ENCODE peak calls at places on chromosomes 2 and 18, in five cellular contexts. One of them, this sample, is unnamed.

GRCh38 chr2:2748399-2749205 is 417.5 kb upstream of the MYT1L start:
- DNase-seq in amniotic stem cell: no peak
- DNase-seq in sigmoid colon: no peak
- DNase-seq in brain microvascular endothelial cell: no peak
- DNase-seq in heart left ventricle: no peak
- DNase-seq in this sample: no peak

GRCh38 chr18:6055711-6056110 is 160.4 kb upstream of the TMEM200C start:
- DNase-seq in amniotic stem cell: peak
- DNase-seq in sigmoid colon: no peak
- DNase-seq in brain microvascular endothelial cell: peak
- DNase-seq in heart left ventricle: no peak
- DNase-seq in this sample: no peak

GRCh38 chr18:47118986-47119385 is 31.3 kb downstream of the HDHD2 start:
- DNase-seq in amniotic stem cell: no peak
- DNase-seq in sigmoid colon: no peak
- DNase-seq in brain microvascular endothelial cell: no peak
- DNase-seq in heart left ventricle: no peak
- DNase-seq in this sample: no peak

GRCh38 chr18:62812242-62812641 is 96.9 kb downstream of the PHLPP1 start:
- DNase-seq in amniotic stem cell: no peak
- DNase-seq in sigmoid colon: no peak
- DNase-seq in brain microvascular endothelial cell: peak
- DNase-seq in heart left ventricle: no peak
- DNase-seq in this sample: peak

GRCh38 chr2:129379411-129379810 is 600.1 kb upstream of the RAB6C start:
- DNase-seq in amniotic stem cell: no peak
- DNase-seq in sigmoid colon: no peak
- DNase-seq in brain microvascular endothelial cell: no peak
- DNase-seq in heart left ventricle: no peak
- DNase-seq in this sample: no peak

GRCh38 chr2:144460981-144461766 is 58.7 kb downstream of the ZEB2 start:
- DNase-seq in amniotic stem cell: no peak
- DNase-seq in sigmoid colon: no peak
- DNase-seq in brain microvascular endothelial cell: peak
- DNase-seq in heart left ventricle: peak
- DNase-seq in this sample: no peak

GRCh38 chr2:26971911-26972786 is 1.7 kb downstream of the MAPRE3 start:
- DNase-seq in amniotic stem cell: no peak
- DNase-seq in sigmoid colon: no peak
- DNase-seq in brain microvascular endothelial cell: no peak
- DNase-seq in heart left ventricle: no peak
- DNase-seq in this sample: no peak

GRCh38 chr18:76399613-76400391 is 95.2 kb downstream of the ZNF516 start:
- DNase-seq in amniotic stem cell: no peak
- DNase-seq in sigmoid colon: peak
- DNase-seq in brain microvascular endothelial cell: no peak
- DNase-seq in heart left ventricle: no peak
- DNase-seq in this sample: no peak

GRCh38 chr2:205570641-205571040 is 111.7 kb upstream of the NRP2 start:
- DNase-seq in amniotic stem cell: no peak
- DNase-seq in sigmoid colon: no peak
- DNase-seq in brain microvascular endothelial cell: no peak
- DNase-seq in heart left ventricle: no peak
- DNase-seq in this sample: no peak

GRCh38 chr2:195280024-195280423 is 377.0 kb upstream of the SLC39A10 start:
- DNase-seq in amniotic stem cell: no peak
- DNase-seq in sigmoid colon: no peak
- DNase-seq in brain microvascular endothelial cell: no peak
- DNase-seq in heart left ventricle: no peak
- DNase-seq in this sample: no peak

GRCh38 chr2:26847663-26848335 is at the start of gene DPYSL5:
- DNase-seq in amniotic stem cell: no peak
- DNase-seq in sigmoid colon: no peak
- DNase-seq in brain microvascular endothelial cell: no peak
- DNase-seq in heart left ventricle: no peak
- DNase-seq in this sample: peak

GRCh38 chr2:189261431-189261841 is 81.9 kb upstream of the COL5A2 start:
- DNase-seq in amniotic stem cell: peak
- DNase-seq in sigmoid colon: no peak
- DNase-seq in brain microvascular endothelial cell: peak
- DNase-seq in heart left ventricle: no peak
- DNase-seq in this sample: no peak

GRCh38 chr18:8705941-8706544 is 687 bp downstream of the MTCL1 start:
- DNase-seq in amniotic stem cell: no peak
- DNase-seq in sigmoid colon: peak
- DNase-seq in brain microvascular endothelial cell: no peak
- DNase-seq in heart left ventricle: peak
- DNase-seq in this sample: no peak

GRCh38 chr18:79490593-79491551 is 95.1 kb downstream of the NFATC1 start:
- DNase-seq in amniotic stem cell: no peak
- DNase-seq in sigmoid colon: peak
- DNase-seq in brain microvascular endothelial cell: no peak
- DNase-seq in heart left ventricle: peak
- DNase-seq in this sample: no peak

GRCh38 chr18:74225193-74225840 is 66.4 kb downstream of the CYB5A start:
- DNase-seq in amniotic stem cell: no peak
- DNase-seq in sigmoid colon: no peak
- DNase-seq in brain microvascular endothelial cell: peak
- DNase-seq in heart left ventricle: no peak
- DNase-seq in this sample: no peak

GRCh38 chr2:25228848-25229674 is 60.7 kb upstream of the POMC start:
- DNase-seq in amniotic stem cell: peak
- DNase-seq in sigmoid colon: peak
- DNase-seq in brain microvascular endothelial cell: peak
- DNase-seq in heart left ventricle: peak
- DNase-seq in this sample: peak

GRCh38 chr2:62653582-62654422 is 51.7 kb upstream of the EHBP1 start:
- DNase-seq in amniotic stem cell: no peak
- DNase-seq in sigmoid colon: no peak
- DNase-seq in brain microvascular endothelial cell: no peak
- DNase-seq in heart left ventricle: no peak
- DNase-seq in this sample: peak

GRCh38 chr2:23940976-23941605 is 828 bp downstream of the UBXN2A start:
- DNase-seq in amniotic stem cell: no peak
- DNase-seq in sigmoid colon: no peak
- DNase-seq in brain microvascular endothelial cell: peak
- DNase-seq in heart left ventricle: no peak
- DNase-seq in this sample: no peak

GRCh38 chr2:111900859-111901258 is 2.5 kb downstream of the MERTK start:
- DNase-seq in amniotic stem cell: no peak
- DNase-seq in sigmoid colon: no peak
- DNase-seq in brain microvascular endothelial cell: peak
- DNase-seq in heart left ventricle: no peak
- DNase-seq in this sample: peak

GRCh38 chr2:29597048-29597447 is 324.3 kb downstream of the ALK start:
- DNase-seq in amniotic stem cell: no peak
- DNase-seq in sigmoid colon: no peak
- DNase-seq in brain microvascular endothelial cell: no peak
- DNase-seq in heart left ventricle: no peak
- DNase-seq in this sample: no peak

GRCh38 chr18:8669571-8669970 is 35.8 kb upstream of the MTCL1 start:
- DNase-seq in amniotic stem cell: no peak
- DNase-seq in sigmoid colon: no peak
- DNase-seq in brain microvascular endothelial cell: no peak
- DNase-seq in heart left ventricle: no peak
- DNase-seq in this sample: no peak

GRCh38 chr2:16225545-16225944 is 285.2 kb downstream of the MYCN start:
- DNase-seq in amniotic stem cell: no peak
- DNase-seq in sigmoid colon: no peak
- DNase-seq in brain microvascular endothelial cell: no peak
- DNase-seq in heart left ventricle: no peak
- DNase-seq in this sample: no peak

GRCh38 chr2:11573418-11574175 is 39.8 kb downstream of the GREB1 start:
- DNase-seq in amniotic stem cell: no peak
- DNase-seq in sigmoid colon: peak
- DNase-seq in brain microvascular endothelial cell: no peak
- DNase-seq in heart left ventricle: no peak
- DNase-seq in this sample: no peak

GRCh38 chr18:63283305-63283704 is 36.3 kb downstream of the BCL2 start:
- DNase-seq in amniotic stem cell: no peak
- DNase-seq in sigmoid colon: no peak
- DNase-seq in brain microvascular endothelial cell: no peak
- DNase-seq in heart left ventricle: no peak
- DNase-seq in this sample: no peak

GRCh38 chr2:176680916-176681315 is 411.7 kb downstream of the MTX2 start:
- DNase-seq in amniotic stem cell: no peak
- DNase-seq in sigmoid colon: no peak
- DNase-seq in brain microvascular endothelial cell: no peak
- DNase-seq in heart left ventricle: no peak
- DNase-seq in this sample: no peak

GRCh38 chr2:88582030-88582429 is 45.2 kb downstream of the EIF2AK3 start:
- DNase-seq in amniotic stem cell: no peak
- DNase-seq in sigmoid colon: no peak
- DNase-seq in brain microvascular endothelial cell: no peak
- DNase-seq in heart left ventricle: no peak
- DNase-seq in this sample: no peak

GRCh38 chr2:38386377-38386776 is 9.3 kb upstream of the ATL2 start:
- DNase-seq in amniotic stem cell: no peak
- DNase-seq in sigmoid colon: no peak
- DNase-seq in brain microvascular endothelial cell: no peak
- DNase-seq in heart left ventricle: no peak
- DNase-seq in this sample: no peak

GRCh38 chr2:33160217-33160616 is 213.5 kb downstream of the LTBP1 start:
- DNase-seq in amniotic stem cell: no peak
- DNase-seq in sigmoid colon: no peak
- DNase-seq in brain microvascular endothelial cell: peak
- DNase-seq in heart left ventricle: no peak
- DNase-seq in this sample: no peak

GRCh38 chr2:191020742-191021381 is 6.9 kb upstream of the STAT1 start:
- DNase-seq in amniotic stem cell: peak
- DNase-seq in sigmoid colon: peak
- DNase-seq in brain microvascular endothelial cell: peak
- DNase-seq in heart left ventricle: peak
- DNase-seq in this sample: peak

GRCh38 chr2:133459590-133459989 is 108.7 kb downstream of the NCKAP5 start:
- DNase-seq in amniotic stem cell: no peak
- DNase-seq in sigmoid colon: no peak
- DNase-seq in brain microvascular endothelial cell: no peak
- DNase-seq in heart left ventricle: no peak
- DNase-seq in this sample: no peak